ENCODE peak calls at places on chromosomes 2 and 18, in ten cellular contexts. T, W, F, D, U, G, O, N, M and H are unnamed samples. For H3K36me3 and H3K4me1, the result is how much of the 10 kb centered on the place peaks cover.

GRCh38 chr2:40213616-40214015 is 238.3 kb downstream of the SLC8A1 start:
- DNase-seq in G (no peak), O (no peak), M (no peak), U (no peak), N (no peak), D (no peak), F (no peak), W (no peak), T (no peak), H (no peak)

GRCh38 chr2:145186303-145186702 is 666.4 kb upstream of the ZEB2 start:
- DNase-seq in O (no peak), T (no peak), F (no peak), W (no peak), N (peak), D (no peak), M (no peak), U (no peak), G (no peak), H (peak)

GRCh38 chr2:237482485-237482884 is 4.6 kb upstream of the MLPH start:
- DNase-seq in N (no peak), M (no peak), W (no peak), O (peak), D (peak), U (peak), G (no peak), T (no peak), F (peak), H (no peak)

GRCh38 chr2:50785781-50786180 is 246.2 kb downstream of the NRXN1 start:
- DNase-seq in N (no peak), M (no peak), G (no peak), T (no peak), F (no peak), O (no peak), U (no peak), D (no peak), W (no peak), H (no peak)

GRCh38 chr2:96413067-96413722 is 77.6 kb downstream of the NCAPH start:
- DNase-seq in W (no peak), G (no peak), M (no peak), F (no peak), N (no peak), D (no peak), O (no peak), T (no peak), U (peak), H (no peak)

GRCh38 chr2:241887806-241888522 is 18.4 kb downstream of the RTP5 start:
- DNase-seq in N (no peak), W (no peak), O (no peak), M (peak), D (no peak), G (no peak), F (no peak), T (no peak), U (no peak), H (no peak)

GRCh38 chr2:209556354-209556961 is 132.6 kb downstream of the MAP2 start:
- DNase-seq in F (no peak), T (peak), M (no peak), G (peak), N (no peak), O (no peak), W (no peak), D (no peak), U (peak), H (peak)

GRCh38 chr2:212154392-212154791 is 384.2 kb downstream of the ERBB4 start:
- DNase-seq in D (no peak), O (no peak), G (no peak), F (no peak), W (no peak), T (no peak), M (no peak), U (no peak), N (no peak), H (no peak)

GRCh38 chr2:49248506-49248905 is 94.2 kb upstream of the FSHR start:
- DNase-seq in U (peak), W (no peak), T (peak), G (no peak), F (no peak), M (no peak), D (no peak), N (no peak), O (no peak), H (no peak)

GRCh38 chr18:78670778-78671405 is 308.7 kb upstream of the SALL3 start:
- DNase-seq in U (no peak), G (no peak), W (no peak), O (no peak), F (no peak), D (no peak), M (no peak), N (no peak), T (no peak), H (no peak)

GRCh38 chr2:235776531-235776930 is 282.7 kb downstream of the AGAP1 start:
- DNase-seq in U (no peak), T (no peak), W (no peak), G (no peak), M (no peak), F (no peak), N (no peak), O (no peak), D (no peak), H (no peak)

GRCh38 chr2:27776097-27776496 is 4.6 kb downstream of the MRPL33 start:
- DNase-seq in T (no peak), O (peak), U (no peak), N (no peak), W (no peak), G (no peak), D (no peak), F (no peak), M (no peak), H (no peak)

GRCh38 chr2:231371430-231372054 is 24.0 kb upstream of the B3GNT7 start:
- DNase-seq in G (no peak), F (peak), O (no peak), W (no peak), N (no peak), T (no peak), U (no peak), D (no peak), M (no peak), H (no peak)

GRCh38 chr2:183868707-183869106 is 729.6 kb upstream of the ZNF804A start:
- DNase-seq in W (no peak), F (no peak), M (no peak), U (no peak), N (no peak), O (no peak), D (no peak), G (no peak), T (no peak), H (no peak)

GRCh38 chr2:4914551-4914950 is 777.6 kb upstream of the SOX11 start:
- DNase-seq in U (no peak), G (no peak), M (no peak), N (no peak), F (no peak), O (no peak), D (no peak), W (no peak), T (no peak), H (no peak)

GRCh38 chr2:226909131-226909530 is 73.3 kb downstream of the RHBDD1 start:
- DNase-seq in G (no peak), U (no peak), N (no peak), O (no peak), D (no peak), F (no peak), T (no peak), M (no peak), W (no peak), H (no peak)

GRCh38 chr2:69489793-69490192 is 52.6 kb upstream of the NFU1 start:
- DNase-seq in O (no peak), F (no peak), W (no peak), G (no peak), D (no peak), M (no peak), U (no peak), T (no peak), N (no peak), H (no peak)

GRCh38 chr18:25830787-25831186 is 259.6 kb downstream of the SS18 start:
- DNase-seq in O (peak), M (no peak), U (peak), W (no peak), F (no peak), T (peak), N (no peak), G (no peak), D (no peak), H (no peak)

GRCh38 chr2:236215761-236216333 is 47.7 kb upstream of the GBX2 start:
- DNase-seq in G (no peak), F (no peak), M (no peak), W (no peak), U (no peak), O (no peak), N (no peak), T (no peak), D (no peak), H (no peak)

GRCh38 chr2:11129598-11130449 is 25.4 kb upstream of the SLC66A3 start:
- DNase-seq in O (peak), F (peak), N (no peak), U (peak), T (no peak), D (peak), M (peak), G (no peak), W (peak), H (peak)

GRCh38 chr18:2853926-2854664 is 7.3 kb downstream of the EMILIN2 start:
- DNase-seq in D (no peak), M (no peak), G (no peak), O (no peak), T (no peak), W (no peak), F (no peak), N (no peak), U (no peak), H (no peak)

GRCh38 chr2:112920923-112921532 is 10.1 kb downstream of the IL37 start:
- DNase-seq in O (no peak), N (no peak), U (no peak), M (peak), T (no peak), D (no peak), F (no peak), G (no peak), W (no peak), H (no peak)

GRCh38 chr2:174585657-174586056 is 11.9 kb downstream of the WIPF1 start:
- DNase-seq in D (no peak), G (no peak), T (no peak), F (no peak), O (no peak), U (no peak), W (no peak), M (no peak), N (no peak), H (no peak)

GRCh38 chr2:73983322-73984202 is 1.1 kb upstream of the TET3 start:
- DNase-seq in F (no peak), W (no peak), D (peak), M (peak), U (peak), G (no peak), N (no peak), T (no peak), O (no peak), H (peak)

GRCh38 chr2:228927028-228928010 is 343.8 kb downstream of the PID1 start:
- DNase-seq in G (no peak), D (no peak), O (no peak), M (no peak), U (no peak), F (no peak), N (no peak), T (no peak), W (no peak), H (no peak)

GRCh38 chr2:162197095-162197825 is 45.2 kb upstream of the GCG start:
- DNase-seq in W (no peak), M (no peak), D (no peak), F (no peak), O (no peak), T (no peak), N (no peak), U (no peak), G (no peak), H (no peak)

GRCh38 chr2:142180820-142181533 is 50.2 kb upstream of the LRP1B start:
- DNase-seq in T (peak), M (peak), O (no peak), G (no peak), N (peak), W (peak), F (peak), D (no peak), U (peak), H (no peak)

GRCh38 chr2:43370705-43371104 is 144.3 kb upstream of the ZFP36L2 start:
- DNase-seq in F (no peak), T (peak), W (no peak), N (no peak), M (no peak), O (no peak), U (no peak), D (no peak), G (no peak), H (no peak)

GRCh38 chr18:6022089-6022444 is 126.7 kb upstream of the TMEM200C start:
- DNase-seq in O (no peak), F (no peak), T (no peak), D (no peak), G (no peak), M (no peak), N (no peak), U (no peak), W (no peak), H (no peak)

GRCh38 chr18:58604301-58604700 is 24.6 kb downstream of the ALPK2 start:
- DNase-seq in G (no peak), W (no peak), O (no peak), N (no peak), T (no peak), M (no peak), U (no peak), F (no peak), D (no peak), H (no peak)

GRCh38 chr2:236580746-236581355 is 11.2 kb downstream of the ACKR3 start:
- DNase-seq in T (no peak), N (no peak), U (no peak), W (no peak), M (no peak), G (no peak), F (no peak), D (no peak), O (no peak), H (no peak)

GRCh38 chr2:187526776-187527175 is 27.5 kb downstream of the TFPI start:
- DNase-seq in D (no peak), O (no peak), N (no peak), T (no peak), W (no peak), G (no peak), U (no peak), F (no peak), M (no peak), H (no peak)
- H3K4me3 ChIP-seq in D (no peak), O (no peak), N (no peak), T (no peak), W (no peak), G (no peak), U (no peak), F (no peak), M (no peak), H (no peak)

GRCh38 chr18:697012-697411 is 15.4 kb downstream of the ENOSF1 start:
- DNase-seq in N (no peak), F (peak), U (no peak), M (no peak), G (no peak), O (no peak), W (no peak), D (no peak), T (no peak), H (no peak)
- H3K36me3 ChIP-seq in N (under half), F (under half), U (under half), M (under half), G (under half), O (under half), W (under half), D (under half), T (under half), H (under half)

GRCh38 chr2:239767016-239767905 is 257.9 kb downstream of the NDUFA10 start:
- DNase-seq in D (peak), N (no peak), O (no peak), M (no peak), W (no peak), F (peak), U (no peak), G (no peak), T (no peak), H (no peak)
- H3K4me1 ChIP-seq in D (under half), N (under half), O (under half), M (under half), W (under half), F (under half), U (under half), G (under half), T (under half), H (under half)

GRCh38 chr2:98869868-98870267 is 66.2 kb downstream of the CRACDL start:
- DNase-seq in M (peak), U (no peak), O (no peak), F (no peak), N (no peak), W (no peak), G (no peak), T (no peak), D (peak), H (no peak)
- H3K4me3 ChIP-seq in M (no peak), U (no peak), O (no peak), F (no peak), N (no peak), W (no peak), G (no peak), T (no peak), D (peak), H (no peak)

GRCh38 chr2:65071499-65072180 is 15.4 kb downstream of the CEP68 start:
- DNase-seq in O (no peak), T (no peak), W (no peak), F (no peak), G (no peak), U (no peak), M (no peak), N (no peak), D (no peak), H (no peak)

GRCh38 chr2:65073879-65074565 is 17.8 kb downstream of the CEP68 start:
- DNase-seq in N (no peak), U (no peak), W (no peak), D (no peak), O (no peak), F (no peak), M (no peak), G (no peak), T (no peak), H (no peak)

GRCh38 chr2:65070172-65070830 is 14.1 kb downstream of the CEP68 start:
- DNase-seq in F (no peak), U (peak), D (no peak), W (no peak), N (no peak), M (no peak), G (no peak), T (peak), O (no peak), H (no peak)

GRCh38 chr2:65070856-65071255 is 14.6 kb downstream of the CEP68 start:
- DNase-seq in D (no peak), F (no peak), T (no peak), N (no peak), W (no peak), O (no peak), M (no peak), G (no peak), U (no peak), H (no peak)

GRCh38 chr2:65072181-65072970 is 16.2 kb downstream of the CEP68 start:
- DNase-seq in M (no peak), N (no peak), T (no peak), F (no peak), O (no peak), D (no peak), U (no peak), W (no peak), G (no peak), H (peak)
- H3K36me3 ChIP-seq in M (under half), N (under half), T (under half), F (under half), O (half or more), D (under half), U (under half), W (half or more), G (under half), H (under half)

DNA sequence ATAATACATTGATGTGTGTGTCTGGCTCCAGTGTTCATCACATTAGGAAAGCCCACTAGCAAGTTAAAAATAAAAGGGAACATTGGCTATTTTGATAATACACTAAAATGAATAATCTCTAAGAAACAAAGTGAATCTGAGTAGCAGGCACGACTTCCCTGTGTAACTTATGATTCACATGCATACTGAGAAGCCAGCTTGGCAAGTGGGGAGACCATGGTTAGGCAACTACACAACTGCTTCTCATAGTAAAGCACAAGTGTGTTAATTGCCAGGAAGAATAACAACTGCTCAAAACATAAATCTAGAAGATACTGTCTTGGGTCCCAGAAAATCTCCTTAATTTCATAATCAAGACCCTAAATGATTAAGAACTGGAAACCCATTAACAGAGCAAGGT is 4.0 kb downstream of the MYO5B start:
- DNase-seq in W (no peak), F (no peak), O (no peak), G (no peak), T (no peak), D (no peak), M (no peak), N (no peak), U (no peak), H (no peak)
- H3K4me1 ChIP-seq in W (under half), F (under half), O (under half), G (under half), T (under half), D (under half), M (under half), N (under half), U (under half), H (under half)

GRCh38 chr2:24082787-24083566 is 1.7 kb downstream of the TP53I3 start:
- DNase-seq in W (no peak), U (no peak), N (no peak), D (no peak), G (no peak), O (no peak), M (no peak), F (no peak), T (no peak), H (peak)

GRCh38 chr2:24087032-24087431 is 2.4 kb upstream of the TP53I3 start:
- DNase-seq in W (no peak), M (no peak), O (no peak), U (no peak), T (no peak), G (no peak), F (no peak), D (no peak), N (no peak), H (no peak)

GRCh38 chr2:24083567-24084385 is 858 bp downstream of the TP53I3 start:
- DNase-seq in T (peak), W (peak), D (peak), O (peak), M (peak), N (peak), G (no peak), F (no peak), U (peak), H (peak)

GRCh38 chr2:24086241-24086640 is 1.6 kb upstream of the TP53I3 start:
- DNase-seq in G (no peak), M (no peak), U (no peak), F (no peak), N (no peak), T (no peak), D (no peak), W (no peak), O (no peak), H (no peak)

GRCh38 chr2:24084386-24085375 is at the start of gene TP53I3:
- DNase-seq in F (peak), G (peak), U (peak), N (peak), M (peak), O (peak), W (peak), T (peak), D (peak), H (peak)
- H3K4me3 ChIP-seq in F (peak), G (peak), U (peak), N (peak), M (peak), O (peak), W (peak), T (peak), D (peak), H (peak)

DNA sequence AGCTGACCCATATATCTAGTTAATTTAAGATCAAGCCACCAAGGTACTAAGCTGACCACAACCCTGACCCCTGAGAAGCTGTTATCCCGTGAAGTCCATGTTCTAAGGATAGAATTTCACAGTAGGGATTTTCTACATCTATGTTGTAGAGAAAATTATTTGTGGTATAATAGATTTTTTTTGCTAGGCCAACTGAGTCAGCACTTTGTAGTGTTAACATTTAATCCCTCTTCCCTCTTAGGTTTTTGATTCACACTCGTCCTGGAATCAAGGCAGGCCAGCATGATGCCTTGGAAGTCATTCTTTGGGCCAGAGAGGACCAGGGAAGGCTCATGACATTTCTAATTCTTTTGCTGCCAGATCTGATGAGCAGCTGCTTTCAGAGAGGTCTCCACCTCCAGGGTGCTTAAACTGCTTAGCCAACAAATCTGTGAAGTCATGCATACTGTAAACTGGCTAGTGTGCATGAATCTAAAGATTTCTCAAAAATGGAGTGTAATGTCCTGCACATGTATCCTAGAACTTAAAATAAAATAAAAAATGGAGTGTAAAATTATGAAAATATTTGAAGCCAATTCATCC is 102.5 kb downstream of the RBM43 start:
- DNase-seq in U (no peak), D (no peak), W (no peak), F (no peak), G (no peak), O (no peak), N (no peak), M (no peak), T (no peak), H (no peak)
- H3K36me3 ChIP-seq in U (under half), D (under half), W (under half), F (under half), G (under half), O (under half), N (under half), M (under half), T (under half), H (under half)

GRCh38 chr18:44805643-44806042 is 125.0 kb downstream of the SETBP1 start:
- DNase-seq in U (no peak), O (no peak), D (no peak), N (no peak), F (no peak), W (no peak), M (no peak), T (no peak), G (no peak), H (no peak)
- H3K4me1 ChIP-seq in U (under half), O (under half), D (under half), N (under half), F (under half), W (under half), M (under half), T (under half), G (under half), H (under half)